ENCODE peak calls at places on chromosome 1, in six cellular contexts. One of them, this sample, is unnamed.

GRCh38 chr1:90579212-90579802 is 137.8 kb downstream of the BARHL2 start:
- DNase-seq in brain microvascular endothelial cell: peak; percentile 9
- DNase-seq in hepatocyte: peak; percentile 53
- DNase-seq in esophagus muscularis mucosa: no peak
- DNase-seq in heart left ventricle: no peak
- DNase-seq in neural progenitor cell: peak; percentile 59
- DNase-seq in this sample: peak; percentile 2

GRCh38 chr1:50978852-50979781 is 9.1 kb downstream of the CDKN2C start:
- DNase-seq in esophagus muscularis mucosa: no peak
- DNase-seq in neural progenitor cell: peak; percentile 41
- DNase-seq in heart left ventricle: peak; percentile 10
- DNase-seq in hepatocyte: no peak
- DNase-seq in brain microvascular endothelial cell: no peak
- DNase-seq in this sample: no peak

GRCh38 chr1:91592716-91593477 is 92.2 kb downstream of the CDC7 start:
- DNase-seq in brain microvascular endothelial cell: no peak
- DNase-seq in heart left ventricle: no peak
- DNase-seq in hepatocyte: no peak
- DNase-seq in neural progenitor cell: no peak
- DNase-seq in esophagus muscularis mucosa: no peak
- DNase-seq in this sample: no peak

GRCh38 chr1:41714613-41715389 is 203.9 kb downstream of the HIVEP3 start:
- DNase-seq in esophagus muscularis mucosa: no peak
- DNase-seq in heart left ventricle: no peak
- DNase-seq in brain microvascular endothelial cell: peak; percentile 27
- DNase-seq in hepatocyte: no peak
- DNase-seq in neural progenitor cell: no peak
- DNase-seq in this sample: no peak

GRCh38 chr1:56533197-56533596 is 46.2 kb downstream of the PLPP3 start:
- DNase-seq in brain microvascular endothelial cell: no peak
- DNase-seq in esophagus muscularis mucosa: no peak
- DNase-seq in heart left ventricle: no peak
- DNase-seq in neural progenitor cell: no peak
- DNase-seq in hepatocyte: no peak
- DNase-seq in this sample: no peak

GRCh38 chr1:27234054-27234882 is at the start of gene WDTC1:
- DNase-seq in brain microvascular endothelial cell: peak; percentile 96
- DNase-seq in heart left ventricle: peak; percentile 99
- DNase-seq in esophagus muscularis mucosa: peak; percentile 98
- DNase-seq in hepatocyte: peak; percentile 99
- DNase-seq in neural progenitor cell: peak; percentile 99
- DNase-seq in this sample: peak; percentile 82

GRCh38 chr1:42931108-42931539 is 27.5 kb downstream of the SLC2A1 start:
- DNase-seq in heart left ventricle: no peak
- DNase-seq in hepatocyte: peak; percentile 56
- DNase-seq in neural progenitor cell: peak; percentile 67
- DNase-seq in esophagus muscularis mucosa: no peak
- DNase-seq in brain microvascular endothelial cell: no peak
- DNase-seq in this sample: no peak

GRCh38 chr1:204673909-204674701 is 11.4 kb downstream of the LRRN2 start:
- DNase-seq in neural progenitor cell: no peak
- DNase-seq in brain microvascular endothelial cell: no peak
- DNase-seq in heart left ventricle: no peak
- DNase-seq in esophagus muscularis mucosa: no peak
- DNase-seq in hepatocyte: no peak
- DNase-seq in this sample: no peak

GRCh38 chr1:203039609-203040517 is 13.6 kb downstream of the PPFIA4 start:
- DNase-seq in neural progenitor cell: peak; percentile 75
- DNase-seq in hepatocyte: peak; percentile 64
- DNase-seq in esophagus muscularis mucosa: no peak
- DNase-seq in heart left ventricle: no peak
- DNase-seq in brain microvascular endothelial cell: no peak
- DNase-seq in this sample: no peak

GRCh38 chr1:45800899-45801298 is 2.5 kb upstream of the MAST2 start:
- DNase-seq in neural progenitor cell: no peak
- DNase-seq in brain microvascular endothelial cell: no peak
- DNase-seq in esophagus muscularis mucosa: no peak
- DNase-seq in hepatocyte: no peak
- DNase-seq in heart left ventricle: no peak
- DNase-seq in this sample: no peak

GRCh38 chr1:145999321-146000024 is 3.1 kb upstream of the TXNIP start:
- DNase-seq in heart left ventricle: no peak
- DNase-seq in esophagus muscularis mucosa: no peak
- DNase-seq in neural progenitor cell: no peak
- DNase-seq in hepatocyte: no peak
- DNase-seq in brain microvascular endothelial cell: no peak
- DNase-seq in this sample: no peak

GRCh38 chr1:12157366-12158231 is 9.2 kb upstream of the TNFRSF1B start:
- DNase-seq in hepatocyte: no peak
- DNase-seq in brain microvascular endothelial cell: no peak
- DNase-seq in esophagus muscularis mucosa: no peak
- DNase-seq in heart left ventricle: no peak
- DNase-seq in neural progenitor cell: no peak
- DNase-seq in this sample: no peak

GRCh38 chr1:36814774-36815173 is 219.5 kb downstream of the GRIK3 start:
- DNase-seq in heart left ventricle: no peak
- DNase-seq in neural progenitor cell: no peak
- DNase-seq in esophagus muscularis mucosa: no peak
- DNase-seq in brain microvascular endothelial cell: no peak
- DNase-seq in hepatocyte: no peak
- DNase-seq in this sample: no peak

GRCh38 chr1:219220945-219221344 is 47.3 kb downstream of the LYPLAL1 start:
- DNase-seq in esophagus muscularis mucosa: no peak
- DNase-seq in heart left ventricle: peak; percentile 17
- DNase-seq in brain microvascular endothelial cell: peak; percentile 18
- DNase-seq in neural progenitor cell: no peak
- DNase-seq in hepatocyte: no peak
- DNase-seq in this sample: no peak

GRCh38 chr1:232404981-232405380 is 225.0 kb downstream of the SIPA1L2 start:
- DNase-seq in esophagus muscularis mucosa: no peak
- DNase-seq in heart left ventricle: no peak
- DNase-seq in brain microvascular endothelial cell: no peak
- DNase-seq in neural progenitor cell: no peak
- DNase-seq in hepatocyte: no peak
- DNase-seq in this sample: no peak

GRCh38 chr1:53548031-53548491 is 88.9 kb downstream of the DMRTB1 start:
- DNase-seq in esophagus muscularis mucosa: no peak
- DNase-seq in neural progenitor cell: no peak
- DNase-seq in heart left ventricle: no peak
- DNase-seq in hepatocyte: no peak
- DNase-seq in brain microvascular endothelial cell: no peak
- DNase-seq in this sample: no peak

GRCh38 chr1:47210666-47211065 is 20.8 kb upstream of the PDZK1IP1 start:
- DNase-seq in heart left ventricle: no peak
- DNase-seq in neural progenitor cell: no peak
- DNase-seq in esophagus muscularis mucosa: no peak
- DNase-seq in hepatocyte: no peak
- DNase-seq in brain microvascular endothelial cell: no peak
- DNase-seq in this sample: no peak

DNA sequence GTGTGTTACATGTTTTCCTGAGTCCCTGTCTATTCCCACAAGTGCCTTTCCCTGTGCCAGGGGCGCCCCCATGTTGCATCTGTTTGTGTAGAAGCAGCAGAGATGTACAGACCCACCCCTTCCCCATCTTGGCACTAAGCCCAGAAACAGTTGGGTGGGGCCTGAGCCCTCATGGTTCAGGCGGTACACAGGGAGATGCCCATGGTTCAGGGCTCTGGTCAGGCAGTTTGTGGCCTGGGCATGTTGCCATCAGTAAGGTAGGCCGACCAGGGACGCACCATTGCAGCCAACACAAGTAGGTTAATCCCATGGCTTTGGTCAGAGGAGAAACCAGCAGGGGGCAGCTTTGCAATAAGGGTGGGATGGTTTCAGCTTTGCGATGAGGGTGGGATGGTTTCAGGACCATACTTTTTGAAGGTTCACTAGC is 914 bp upstream of the ADGRB2 start:
- DNase-seq in heart left ventricle: no peak
- DNase-seq in esophagus muscularis mucosa: no peak
- DNase-seq in brain microvascular endothelial cell: no peak
- DNase-seq in neural progenitor cell: peak; percentile 68
- DNase-seq in hepatocyte: no peak
- DNase-seq in this sample: no peak
- TF ChIP-seq CTCF in heart left ventricle: peak; percentile 34
- TF ChIP-seq CTCF in esophagus muscularis mucosa: no peak
- TF ChIP-seq CTCF in brain microvascular endothelial cell: peak; percentile 70
- TF ChIP-seq CTCF in neural progenitor cell: peak; percentile 44
- TF ChIP-seq CTCF in hepatocyte: peak; percentile 30
- TF ChIP-seq CTCF in this sample: peak; percentile 46

GRCh38 chr1:235239821-235240220 is 78.8 kb upstream of the RBM34 start:
- DNase-seq in heart left ventricle: no peak
- DNase-seq in esophagus muscularis mucosa: no peak
- DNase-seq in hepatocyte: no peak
- DNase-seq in neural progenitor cell: no peak
- DNase-seq in brain microvascular endothelial cell: no peak
- DNase-seq in this sample: no peak

GRCh38 chr1:235250430-235250829 is 77.5 kb downstream of the ARID4B start:
- DNase-seq in brain microvascular endothelial cell: no peak
- DNase-seq in hepatocyte: peak; percentile 8
- DNase-seq in heart left ventricle: no peak
- DNase-seq in neural progenitor cell: no peak
- DNase-seq in esophagus muscularis mucosa: no peak
- DNase-seq in this sample: no peak

GRCh38 chr1:235246022-235246948 is 81.7 kb downstream of the ARID4B start:
- DNase-seq in brain microvascular endothelial cell: no peak
- DNase-seq in hepatocyte: no peak
- DNase-seq in neural progenitor cell: no peak
- DNase-seq in esophagus muscularis mucosa: no peak
- DNase-seq in heart left ventricle: no peak
- DNase-seq in this sample: no peak

DNA sequence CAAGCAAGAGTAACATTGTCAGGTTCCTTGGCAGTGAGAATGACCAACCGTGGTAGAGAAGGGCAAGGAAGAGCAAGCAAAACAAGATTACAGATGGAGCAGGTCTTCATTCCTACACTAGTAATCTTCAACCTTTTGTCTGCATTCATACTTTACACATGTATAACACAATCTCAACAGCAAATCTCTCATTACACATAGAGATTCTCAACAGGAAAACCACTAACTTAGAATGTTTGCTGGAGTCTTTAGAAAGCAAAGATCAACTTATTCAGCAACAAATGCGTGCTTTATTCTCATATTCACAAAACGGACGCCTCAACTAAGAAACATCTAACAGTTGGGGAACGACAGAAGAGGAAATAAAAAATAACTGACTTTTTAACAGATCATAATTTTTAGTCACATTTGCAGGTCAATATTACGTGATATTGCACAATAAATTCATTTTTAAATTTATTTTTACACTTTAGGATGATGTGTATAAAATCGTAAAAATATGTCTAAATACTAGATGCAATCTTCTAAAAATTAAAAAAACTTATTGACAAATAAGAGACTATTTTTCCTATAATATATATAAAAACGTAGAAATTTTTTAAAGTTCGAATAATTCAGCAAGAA is 82.9 kb downstream of the ARID4B start:
- DNase-seq in neural progenitor cell: no peak
- DNase-seq in brain microvascular endothelial cell: no peak
- DNase-seq in esophagus muscularis mucosa: no peak
- DNase-seq in hepatocyte: no peak
- DNase-seq in heart left ventricle: no peak
- DNase-seq in this sample: no peak
- TF ChIP-seq CTCF in neural progenitor cell: no peak
- TF ChIP-seq CTCF in brain microvascular endothelial cell: no peak
- TF ChIP-seq CTCF in esophagus muscularis mucosa: no peak
- TF ChIP-seq CTCF in hepatocyte: no peak
- TF ChIP-seq CTCF in heart left ventricle: no peak
- TF ChIP-seq CTCF in this sample: no peak

DNA sequence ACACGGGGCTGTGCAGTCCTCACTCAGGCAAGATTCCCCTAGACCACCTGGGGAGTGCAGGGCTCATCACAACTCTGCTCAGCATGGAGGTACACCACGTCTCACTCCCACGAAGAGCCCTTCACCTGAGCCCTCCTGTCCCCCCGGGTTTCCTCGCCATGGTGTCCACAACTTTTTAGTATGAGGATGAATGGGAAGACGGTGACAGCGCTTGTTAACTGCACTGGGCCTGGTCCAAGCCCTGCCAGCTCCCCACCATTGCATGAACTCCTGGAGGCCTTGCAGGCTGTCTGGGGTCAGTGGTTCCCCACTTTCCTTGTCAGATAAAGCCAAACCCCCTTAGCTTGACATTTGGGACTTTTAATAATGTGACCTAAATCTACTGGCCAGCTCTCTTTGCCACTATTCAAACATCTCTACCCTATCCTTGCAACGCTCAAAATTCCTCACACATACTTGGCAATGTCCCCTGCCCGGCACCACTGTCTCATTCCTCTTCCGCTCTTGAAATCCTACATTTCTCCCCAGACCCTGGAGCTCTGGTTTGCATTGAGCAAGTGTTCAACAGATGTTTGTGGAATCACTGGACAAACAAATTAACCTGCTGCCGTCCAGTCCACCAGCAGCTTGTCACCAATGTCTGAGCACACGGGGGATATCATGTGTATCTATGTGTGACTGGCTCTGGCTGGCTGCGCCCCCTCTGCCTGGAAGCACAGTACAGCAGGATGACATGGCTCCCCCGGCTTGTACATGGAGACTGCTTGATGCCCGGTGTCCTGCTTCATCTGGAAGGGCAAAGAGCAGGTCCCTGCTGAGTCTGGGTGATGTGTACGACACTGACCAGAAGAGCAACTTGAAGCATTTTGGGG is 11.2 kb downstream of the TMEM9 start:
- DNase-seq in neural progenitor cell: no peak
- DNase-seq in brain microvascular endothelial cell: no peak
- DNase-seq in esophagus muscularis mucosa: no peak
- DNase-seq in heart left ventricle: no peak
- DNase-seq in hepatocyte: no peak
- DNase-seq in this sample: no peak
- TF ChIP-seq CTCF in neural progenitor cell: no peak
- TF ChIP-seq CTCF in brain microvascular endothelial cell: no peak
- TF ChIP-seq CTCF in esophagus muscularis mucosa: no peak
- TF ChIP-seq CTCF in heart left ventricle: no peak
- TF ChIP-seq CTCF in hepatocyte: no peak
- TF ChIP-seq CTCF in this sample: no peak

DNA sequence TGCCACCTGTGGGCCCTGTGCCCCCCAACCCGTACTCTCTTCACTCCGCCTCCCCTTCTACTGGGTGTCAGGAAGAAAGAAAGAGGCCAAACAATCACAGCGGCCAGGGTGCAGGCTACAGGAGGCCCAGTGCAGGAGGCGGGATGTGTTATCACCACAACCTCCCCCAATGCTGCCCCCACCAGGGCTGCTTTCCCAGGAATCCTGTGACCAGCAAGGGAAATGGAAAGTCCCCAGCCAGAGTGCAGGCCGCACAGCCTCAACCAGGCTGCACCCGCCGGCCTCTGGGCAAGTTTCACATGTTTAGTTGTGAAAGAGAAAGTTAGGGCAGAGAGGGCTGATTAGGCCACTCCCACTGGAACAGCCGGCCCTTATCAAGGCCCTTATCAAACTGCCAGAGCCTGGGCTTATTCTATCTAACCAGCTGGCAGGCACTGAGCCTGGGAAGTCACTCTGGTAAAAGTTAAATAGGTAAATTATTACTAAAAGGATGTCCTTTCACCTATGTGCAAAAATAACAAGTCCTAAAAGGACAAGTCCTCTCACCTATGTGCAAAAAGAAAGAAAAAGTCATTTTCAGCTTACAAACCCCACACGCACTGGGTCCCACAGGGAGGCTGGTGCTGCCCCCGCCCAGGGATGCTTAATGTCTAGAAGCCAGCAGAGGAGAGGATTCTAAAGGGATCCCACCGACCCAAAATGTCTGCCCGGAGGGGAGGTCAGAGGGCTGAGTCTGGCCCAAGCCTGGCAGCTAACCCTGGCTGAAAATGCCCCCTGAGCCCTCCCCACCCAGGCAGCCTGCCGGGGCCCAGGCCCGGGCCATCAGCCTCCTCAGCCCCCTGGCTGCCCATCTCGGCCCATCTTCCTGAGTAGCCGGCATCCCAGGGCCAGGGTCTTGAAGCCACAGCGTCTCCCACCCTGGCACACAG is 33.7 kb downstream of the ACOT7 start:
- DNase-seq in heart left ventricle: peak; percentile 64
- DNase-seq in brain microvascular endothelial cell: peak; percentile 60
- DNase-seq in neural progenitor cell: peak; percentile 53
- DNase-seq in hepatocyte: peak; percentile 91
- DNase-seq in esophagus muscularis mucosa: no peak
- DNase-seq in this sample: peak; percentile 61
- TF ChIP-seq CTCF in heart left ventricle: no peak
- TF ChIP-seq CTCF in brain microvascular endothelial cell: peak; percentile 23
- TF ChIP-seq CTCF in neural progenitor cell: no peak
- TF ChIP-seq CTCF in hepatocyte: peak; percentile 3
- TF ChIP-seq CTCF in esophagus muscularis mucosa: no peak
- TF ChIP-seq CTCF in this sample: no peak

This sample was measured in kidney epithelial cell.